ENCODE peak calls at places on chromosome 12, in five cellular contexts. E is HCT116, R is K562, F is HepG2, C is H1. Y is an unnamed sample.

GRCh38 chr12:83199069-83199468 is 512.4 kb downstream of the TMTC2 start:
- DNase-seq in R (no peak), C (no peak), E (no peak), F (no peak), Y (no peak)

GRCh38 chr12:8123124-8123888 is at the start of gene CLEC4A:
- DNase-seq in C (no peak), F (no peak), R (no peak), E (no peak), Y (no peak)

GRCh38 chr12:105741786-105742566 is 396.8 kb downstream of the NUAK1 start:
- DNase-seq in F (no peak), R (no peak), E (no peak), C (no peak), Y (no peak)

GRCh38 chr12:2052861-2053674 is at the start of gene CACNA1C:
- DNase-seq in R (no peak), E (no peak), C (no peak), F (no peak), Y (no peak)

GRCh38 chr12:69851976-69852375 is 26.9 kb downstream of the MYRFL start:
- DNase-seq in F (no peak), R (no peak), C (no peak), E (no peak), Y (no peak)

GRCh38 chr12:123062682-123063426 is 82.4 kb downstream of the ARL6IP4 start:
- DNase-seq in E (peak), F (peak), C (no peak), R (no peak), Y (no peak)

GRCh38 chr12:22287056-22287455 is 47.5 kb downstream of the ST8SIA1 start:
- DNase-seq in F (no peak), E (no peak), R (no peak), C (no peak), Y (no peak)

GRCh38 chr12:42482820-42483533 is 106.6 kb downstream of the PRICKLE1 start:
- DNase-seq in F (peak), E (no peak), R (peak), C (peak), Y (no peak)

GRCh38 chr12:8661016-8661415 is 1.6 kb downstream of the MFAP5 start:
- DNase-seq in C (no peak), R (no peak), F (no peak), E (no peak), Y (no peak)

GRCh38 chr12:131076791-131077747 is 123.4 kb downstream of the ADGRD1 start:
- DNase-seq in E (no peak), F (no peak), C (no peak), R (no peak), Y (no peak)

GRCh38 chr12:34372003-34372402 is 349.7 kb downstream of the ALG10 start:
- DNase-seq in E (no peak), R (no peak), F (no peak), C (no peak), Y (no peak)

GRCh38 chr12:68180792-68181744 is 21.5 kb upstream of the IFNG start:
- DNase-seq in R (no peak), F (no peak), E (no peak), C (no peak), Y (no peak)

GRCh38 chr12:54352891-54353874 is 11.1 kb downstream of the GPR84 start:
- DNase-seq in C (no peak), F (no peak), E (no peak), R (peak), Y (no peak)

GRCh38 chr12:23851602-23852001 is 97.9 kb downstream of the SOX5 start:
- DNase-seq in R (no peak), F (no peak), C (no peak), E (no peak), Y (no peak)

GRCh38 chr12:45122776-45123380 is 72.0 kb upstream of the DBX2 start:
- DNase-seq in C (no peak), F (peak), R (no peak), E (peak), Y (no peak)

GRCh38 chr12:84757978-84758377 is 154.6 kb downstream of the SLC6A15 start:
- DNase-seq in C (no peak), F (no peak), R (no peak), E (no peak), Y (no peak)

GRCh38 chr12:110934093-110934852 is 13.9 kb upstream of the MYL2 start:
- DNase-seq in C (no peak), E (peak), R (no peak), F (peak), Y (no peak)

GRCh38 chr12:127781336-127781735 is 485.6 kb upstream of the TMEM132C start:
- DNase-seq in R (no peak), E (no peak), C (no peak), F (no peak), Y (no peak)

GRCh38 chr12:107512391-107512790 is 173.2 kb upstream of the PWP1 start:
- DNase-seq in E (no peak), C (no peak), R (no peak), F (no peak), Y (no peak)

GRCh38 chr12:116687888-116688287 is 50.0 kb downstream of the SPRING1 start:
- DNase-seq in R (peak), E (peak), F (peak), C (peak), Y (no peak)
- TF ChIP-seq SP1 in R (no peak), E (no peak), F (no peak), C (no peak), Y (no peak)

DNA sequence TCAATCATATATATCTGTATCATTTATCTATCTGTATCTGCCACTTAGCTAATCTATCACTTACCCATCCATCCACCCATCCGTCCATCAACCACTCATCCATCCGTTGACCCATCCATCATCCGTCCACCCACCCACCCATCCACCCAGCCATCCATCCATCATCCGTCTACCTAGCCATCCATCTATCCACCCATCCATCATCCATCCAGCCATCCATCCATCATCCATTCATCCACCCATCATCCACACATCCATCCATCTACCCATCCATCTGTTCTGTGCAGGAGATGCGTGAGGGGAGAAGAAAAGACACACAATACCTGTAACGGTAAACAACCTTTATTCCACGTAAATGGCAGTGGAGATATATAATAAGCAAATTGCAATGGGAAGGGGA is 20.2 kb downstream of the NOC4L start:
- DNase-seq in R (no peak), E (no peak), F (no peak), C (no peak), Y (no peak)
- TF ChIP-seq JUND in R (no peak), E (no peak), F (no peak), C (no peak), Y (no peak)

GRCh38 chr12:81726634-81727033 is 32.5 kb downstream of the PPFIA2 start:
- DNase-seq in R (no peak), E (no peak), C (no peak), F (no peak), Y (no peak)

GRCh38 chr12:81727387-81727786 is 31.8 kb downstream of the PPFIA2 start:
- DNase-seq in C (no peak), F (no peak), R (no peak), E (no peak), Y (no peak)

GRCh38 chr12:81729781-81730180 is 29.4 kb downstream of the PPFIA2 start:
- DNase-seq in F (no peak), C (no peak), E (no peak), R (no peak), Y (no peak)
- TF ChIP-seq SP1 in F (no peak), C (no peak), E (no peak), R (no peak), Y (no peak)

GRCh38 chr12:53067993-53068770 is 11.0 kb downstream of the SPRYD3 start:
- DNase-seq in E (no peak), C (no peak), R (no peak), F (no peak), Y (no peak)

GRCh38 chr12:53068811-53069585 is 10.2 kb downstream of the SPRYD3 start:
- DNase-seq in R (no peak), C (no peak), E (no peak), F (no peak), Y (no peak)

GRCh38 chr12:53066594-53066978 is 12.6 kb downstream of the SPRYD3 start:
- DNase-seq in R (no peak), F (no peak), C (no peak), E (no peak), Y (no peak)

GRCh38 chr12:53065975-53066593 is 13.1 kb downstream of the SPRYD3 start:
- DNase-seq in R (peak), E (peak), F (peak), C (no peak), Y (no peak)

DNA sequence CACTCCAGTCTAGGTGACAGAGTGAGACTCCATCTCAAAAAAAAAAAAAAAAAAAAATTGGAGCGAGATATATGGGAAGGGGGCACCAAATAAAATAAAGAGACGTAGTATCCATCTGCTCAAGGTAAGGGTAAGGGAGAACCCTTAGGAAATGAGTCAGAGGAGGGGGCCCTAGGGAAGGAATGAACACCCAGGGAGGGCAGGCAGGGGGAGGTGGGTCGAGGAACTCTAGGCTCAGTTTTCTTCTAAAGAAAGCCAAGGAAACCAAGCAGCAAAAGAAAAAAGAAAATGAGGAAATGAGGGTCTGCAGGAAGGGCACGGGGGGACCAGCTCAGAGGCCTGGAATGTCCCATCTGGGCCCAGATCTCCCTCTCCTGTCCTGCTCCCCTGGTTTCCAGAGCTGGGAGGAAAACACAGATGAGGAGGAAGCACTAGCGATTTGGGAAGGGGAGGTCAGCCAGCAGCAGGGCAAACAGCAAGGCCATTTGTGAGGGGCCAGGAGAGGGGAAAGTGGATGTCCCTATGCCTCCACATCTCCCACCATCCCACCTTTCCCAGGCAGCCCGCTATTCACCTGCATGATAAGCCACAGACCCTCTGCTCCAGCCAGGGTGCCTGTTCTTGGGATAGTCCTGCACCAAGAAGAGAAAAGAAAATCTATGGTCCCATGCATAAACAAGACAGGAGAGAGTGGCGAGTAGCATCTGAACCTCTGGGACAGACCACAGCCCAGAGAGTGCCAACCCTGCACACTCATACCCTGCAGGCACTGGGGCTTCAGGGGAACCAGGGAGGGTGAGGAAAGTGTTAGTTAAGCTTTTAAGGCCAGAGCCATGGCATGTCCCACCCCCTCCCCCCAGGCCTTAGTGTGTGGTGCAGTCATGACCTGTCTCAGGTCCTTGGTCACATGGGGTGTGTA is 11.9 kb downstream of the SPRYD3 start:
- DNase-seq in F (no peak), R (no peak), E (no peak), C (no peak), Y (no peak)
- TF ChIP-seq JUND in F (no peak), R (no peak), E (no peak), C (no peak), Y (no peak)

Y was measured in GM12878.